ENCODE peak calls at places on chromosomes 3 and 15, in seven cellular contexts. One of them, this sample, is unnamed.

GRCh38 chr3:135147657-135148056 is 352.6 kb downstream of the EPHB1 start:
- DNase-seq in choroid plexus epithelial cell: no peak
- DNase-seq in CD8-positive, alpha-beta T cell: no peak
- DNase-seq in GM10248: no peak
- DNase-seq in nephron progenitor cell: no peak
- DNase-seq in lower lobe of right lung: no peak
- DNase-seq in cardiac fibroblast: no peak
- DNase-seq in this sample: no peak

GRCh38 chr3:58613236-58614132 is 36.3 kb upstream of the FAM107A start:
- DNase-seq in cardiac fibroblast: no peak
- DNase-seq in lower lobe of right lung: no peak
- DNase-seq in GM10248: no peak
- DNase-seq in choroid plexus epithelial cell: no peak
- DNase-seq in CD8-positive, alpha-beta T cell: no peak
- DNase-seq in nephron progenitor cell: no peak
- DNase-seq in this sample: no peak

GRCh38 chr3:72187131-72187530 is 402.2 kb upstream of the PROK2 start:
- DNase-seq in GM10248: peak; percentile 25
- DNase-seq in CD8-positive, alpha-beta T cell: no peak
- DNase-seq in lower lobe of right lung: no peak
- DNase-seq in choroid plexus epithelial cell: peak; percentile 10
- DNase-seq in cardiac fibroblast: no peak
- DNase-seq in nephron progenitor cell: no peak
- DNase-seq in this sample: no peak

GRCh38 chr3:177224406-177224805 is 27.1 kb upstream of the TBL1XR1 start:
- DNase-seq in GM10248: no peak
- DNase-seq in CD8-positive, alpha-beta T cell: no peak
- DNase-seq in cardiac fibroblast: peak; percentile 4
- DNase-seq in choroid plexus epithelial cell: no peak
- DNase-seq in nephron progenitor cell: no peak
- DNase-seq in lower lobe of right lung: no peak
- DNase-seq in this sample: no peak

GRCh38 chr3:193829781-193830180 is 236.8 kb downstream of the OPA1 start:
- DNase-seq in lower lobe of right lung: no peak
- DNase-seq in choroid plexus epithelial cell: peak; percentile 23
- DNase-seq in GM10248: no peak
- DNase-seq in nephron progenitor cell: no peak
- DNase-seq in CD8-positive, alpha-beta T cell: no peak
- DNase-seq in cardiac fibroblast: peak; percentile 26
- DNase-seq in this sample: no peak

GRCh38 chr15:59707619-59708018 is 18.5 kb upstream of the BNIP2 start:
- DNase-seq in nephron progenitor cell: no peak
- DNase-seq in choroid plexus epithelial cell: no peak
- DNase-seq in CD8-positive, alpha-beta T cell: no peak
- DNase-seq in cardiac fibroblast: no peak
- DNase-seq in lower lobe of right lung: no peak
- DNase-seq in GM10248: no peak
- DNase-seq in this sample: no peak

GRCh38 chr15:31255732-31256384 is 70.8 kb upstream of the KLF13 start:
- DNase-seq in choroid plexus epithelial cell: no peak
- DNase-seq in GM10248: peak; percentile 69
- DNase-seq in lower lobe of right lung: no peak
- DNase-seq in CD8-positive, alpha-beta T cell: no peak
- DNase-seq in cardiac fibroblast: no peak
- DNase-seq in nephron progenitor cell: no peak
- DNase-seq in this sample: no peak

GRCh38 chr3:148254402-148254801 is 443.3 kb upstream of the AGTR1 start:
- DNase-seq in lower lobe of right lung: no peak
- DNase-seq in cardiac fibroblast: no peak
- DNase-seq in CD8-positive, alpha-beta T cell: no peak
- DNase-seq in GM10248: no peak
- DNase-seq in nephron progenitor cell: no peak
- DNase-seq in choroid plexus epithelial cell: no peak
- DNase-seq in this sample: no peak

GRCh38 chr3:188584162-188584529 is 430.2 kb downstream of the LPP start:
- DNase-seq in CD8-positive, alpha-beta T cell: no peak
- DNase-seq in choroid plexus epithelial cell: peak; percentile 81
- DNase-seq in cardiac fibroblast: peak; percentile 90
- DNase-seq in nephron progenitor cell: no peak
- DNase-seq in GM10248: no peak
- DNase-seq in lower lobe of right lung: no peak
- DNase-seq in this sample: no peak

GRCh38 chr15:48177875-48178611 is at the start of gene MYEF2:
- DNase-seq in choroid plexus epithelial cell: peak; percentile 73
- DNase-seq in nephron progenitor cell: peak; percentile 78
- DNase-seq in GM10248: peak; percentile 84
- DNase-seq in lower lobe of right lung: peak; percentile 80
- DNase-seq in CD8-positive, alpha-beta T cell: peak; percentile 70
- DNase-seq in cardiac fibroblast: peak; percentile 19
- DNase-seq in this sample: peak; percentile 1

GRCh38 chr15:66133247-66133646 is 120.3 kb downstream of the MEGF11 start:
- DNase-seq in GM10248: no peak
- DNase-seq in lower lobe of right lung: no peak
- DNase-seq in nephron progenitor cell: no peak
- DNase-seq in choroid plexus epithelial cell: no peak
- DNase-seq in cardiac fibroblast: no peak
- DNase-seq in CD8-positive, alpha-beta T cell: no peak
- DNase-seq in this sample: no peak
- TF ChIP-seq CTCF in GM10248: no peak
- TF ChIP-seq CTCF in lower lobe of right lung: no peak
- TF ChIP-seq CTCF in nephron progenitor cell: no peak
- TF ChIP-seq CTCF in choroid plexus epithelial cell: no peak
- TF ChIP-seq CTCF in cardiac fibroblast: no peak
- TF ChIP-seq CTCF in CD8-positive, alpha-beta T cell: no peak
- TF ChIP-seq CTCF in this sample: no peak

GRCh38 chr15:25248583-25249235 is 190.1 kb downstream of the UBE3A start:
- DNase-seq in lower lobe of right lung: peak; percentile 30
- DNase-seq in choroid plexus epithelial cell: no peak
- DNase-seq in GM10248: no peak
- DNase-seq in CD8-positive, alpha-beta T cell: peak; percentile 36
- DNase-seq in cardiac fibroblast: no peak
- DNase-seq in nephron progenitor cell: no peak
- DNase-seq in this sample: no peak
- TF ChIP-seq CTCF in lower lobe of right lung: no peak
- TF ChIP-seq CTCF in choroid plexus epithelial cell: no peak
- TF ChIP-seq CTCF in GM10248: no peak
- TF ChIP-seq CTCF in CD8-positive, alpha-beta T cell: no peak
- TF ChIP-seq CTCF in cardiac fibroblast: no peak
- TF ChIP-seq CTCF in nephron progenitor cell: no peak
- TF ChIP-seq CTCF in this sample: no peak

GRCh38 chr3:24640330-24640877 is 145.8 kb upstream of the THRB start:
- DNase-seq in choroid plexus epithelial cell: peak; percentile 67
- DNase-seq in nephron progenitor cell: no peak
- DNase-seq in GM10248: no peak
- DNase-seq in lower lobe of right lung: no peak
- DNase-seq in CD8-positive, alpha-beta T cell: no peak
- DNase-seq in cardiac fibroblast: peak; percentile 69
- DNase-seq in this sample: peak; percentile 25
- TF ChIP-seq CTCF in choroid plexus epithelial cell: peak; percentile 65
- TF ChIP-seq CTCF in nephron progenitor cell: peak; percentile 48
- TF ChIP-seq CTCF in GM10248: peak; percentile 24
- TF ChIP-seq CTCF in lower lobe of right lung: peak; percentile 55
- TF ChIP-seq CTCF in CD8-positive, alpha-beta T cell: no peak
- TF ChIP-seq CTCF in cardiac fibroblast: peak; percentile 38
- TF ChIP-seq CTCF in this sample: peak; percentile 53

GRCh38 chr3:31508452-31509146 is 24.1 kb upstream of the STT3B start:
- DNase-seq in GM10248: no peak
- DNase-seq in cardiac fibroblast: no peak
- DNase-seq in lower lobe of right lung: no peak
- DNase-seq in choroid plexus epithelial cell: no peak
- DNase-seq in nephron progenitor cell: no peak
- DNase-seq in CD8-positive, alpha-beta T cell: no peak
- DNase-seq in this sample: no peak
- TF ChIP-seq CTCF in GM10248: no peak
- TF ChIP-seq CTCF in cardiac fibroblast: no peak
- TF ChIP-seq CTCF in lower lobe of right lung: no peak
- TF ChIP-seq CTCF in choroid plexus epithelial cell: no peak
- TF ChIP-seq CTCF in nephron progenitor cell: no peak
- TF ChIP-seq CTCF in CD8-positive, alpha-beta T cell: no peak
- TF ChIP-seq CTCF in this sample: no peak

GRCh38 chr3:121488628-121489027 is 57.2 kb downstream of the POLQ start:
- DNase-seq in GM10248: no peak
- DNase-seq in nephron progenitor cell: no peak
- DNase-seq in CD8-positive, alpha-beta T cell: no peak
- DNase-seq in lower lobe of right lung: no peak
- DNase-seq in cardiac fibroblast: no peak
- DNase-seq in choroid plexus epithelial cell: peak; percentile 51
- DNase-seq in this sample: no peak
- TF ChIP-seq CTCF in GM10248: no peak
- TF ChIP-seq CTCF in nephron progenitor cell: no peak
- TF ChIP-seq CTCF in CD8-positive, alpha-beta T cell: no peak
- TF ChIP-seq CTCF in lower lobe of right lung: no peak
- TF ChIP-seq CTCF in cardiac fibroblast: no peak
- TF ChIP-seq CTCF in choroid plexus epithelial cell: peak; percentile 43
- TF ChIP-seq CTCF in this sample: no peak

GRCh38 chr3:42656680-42657610 is 3.4 kb downstream of the ZBTB47 start:
- DNase-seq in lower lobe of right lung: no peak
- DNase-seq in CD8-positive, alpha-beta T cell: no peak
- DNase-seq in choroid plexus epithelial cell: no peak
- DNase-seq in cardiac fibroblast: no peak
- DNase-seq in nephron progenitor cell: no peak
- DNase-seq in GM10248: peak; percentile 14
- DNase-seq in this sample: no peak
- TF ChIP-seq CTCF in lower lobe of right lung: no peak
- TF ChIP-seq CTCF in CD8-positive, alpha-beta T cell: no peak
- TF ChIP-seq CTCF in choroid plexus epithelial cell: no peak
- TF ChIP-seq CTCF in cardiac fibroblast: no peak
- TF ChIP-seq CTCF in nephron progenitor cell: no peak
- TF ChIP-seq CTCF in GM10248: no peak
- TF ChIP-seq CTCF in this sample: no peak

GRCh38 chr3:4884901-4885300 is 94.3 kb upstream of the BHLHE40 start:
- DNase-seq in CD8-positive, alpha-beta T cell: no peak
- DNase-seq in GM10248: no peak
- DNase-seq in lower lobe of right lung: no peak
- DNase-seq in cardiac fibroblast: no peak
- DNase-seq in nephron progenitor cell: no peak
- DNase-seq in choroid plexus epithelial cell: no peak
- DNase-seq in this sample: no peak

GRCh38 chr3:4887177-4887576 is 92.1 kb upstream of the BHLHE40 start:
- DNase-seq in cardiac fibroblast: no peak
- DNase-seq in choroid plexus epithelial cell: no peak
- DNase-seq in GM10248: no peak
- DNase-seq in lower lobe of right lung: no peak
- DNase-seq in CD8-positive, alpha-beta T cell: no peak
- DNase-seq in nephron progenitor cell: no peak
- DNase-seq in this sample: no peak

GRCh38 chr3:4888913-4889846 is 90.1 kb upstream of the BHLHE40 start:
- DNase-seq in CD8-positive, alpha-beta T cell: no peak
- DNase-seq in cardiac fibroblast: no peak
- DNase-seq in choroid plexus epithelial cell: peak; percentile 18
- DNase-seq in nephron progenitor cell: no peak
- DNase-seq in lower lobe of right lung: no peak
- DNase-seq in GM10248: peak; percentile 50
- DNase-seq in this sample: no peak

GRCh38 chr3:4885322-4885721 is 93.9 kb upstream of the BHLHE40 start:
- DNase-seq in GM10248: no peak
- DNase-seq in cardiac fibroblast: peak; percentile 68
- DNase-seq in lower lobe of right lung: no peak
- DNase-seq in choroid plexus epithelial cell: peak; percentile 77
- DNase-seq in CD8-positive, alpha-beta T cell: no peak
- DNase-seq in nephron progenitor cell: no peak
- DNase-seq in this sample: no peak

GRCh38 chr3:4886448-4886847 is 92.8 kb upstream of the BHLHE40 start:
- DNase-seq in CD8-positive, alpha-beta T cell: no peak
- DNase-seq in cardiac fibroblast: no peak
- DNase-seq in GM10248: no peak
- DNase-seq in choroid plexus epithelial cell: no peak
- DNase-seq in lower lobe of right lung: no peak
- DNase-seq in nephron progenitor cell: no peak
- DNase-seq in this sample: no peak
- TF ChIP-seq CTCF in CD8-positive, alpha-beta T cell: no peak
- TF ChIP-seq CTCF in cardiac fibroblast: no peak
- TF ChIP-seq CTCF in GM10248: no peak
- TF ChIP-seq CTCF in choroid plexus epithelial cell: no peak
- TF ChIP-seq CTCF in lower lobe of right lung: no peak
- TF ChIP-seq CTCF in nephron progenitor cell: no peak
- TF ChIP-seq CTCF in this sample: no peak

GRCh38 chr3:65971281-65972252 is 67.2 kb downstream of the MAGI1 start:
- DNase-seq in nephron progenitor cell: no peak
- DNase-seq in GM10248: no peak
- DNase-seq in choroid plexus epithelial cell: peak; percentile 59
- DNase-seq in cardiac fibroblast: no peak
- DNase-seq in CD8-positive, alpha-beta T cell: no peak
- DNase-seq in lower lobe of right lung: no peak
- DNase-seq in this sample: no peak

GRCh38 chr3:65972765-65973164 is 66.0 kb downstream of the MAGI1 start:
- DNase-seq in lower lobe of right lung: no peak
- DNase-seq in cardiac fibroblast: no peak
- DNase-seq in GM10248: no peak
- DNase-seq in nephron progenitor cell: no peak
- DNase-seq in CD8-positive, alpha-beta T cell: no peak
- DNase-seq in choroid plexus epithelial cell: no peak
- DNase-seq in this sample: no peak

GRCh38 chr3:65975031-65975430 is 63.7 kb downstream of the MAGI1 start:
- DNase-seq in choroid plexus epithelial cell: no peak
- DNase-seq in lower lobe of right lung: no peak
- DNase-seq in GM10248: no peak
- DNase-seq in nephron progenitor cell: no peak
- DNase-seq in cardiac fibroblast: no peak
- DNase-seq in CD8-positive, alpha-beta T cell: no peak
- DNase-seq in this sample: no peak

GRCh38 chr3:65978116-65978515 is 60.6 kb downstream of the MAGI1 start:
- DNase-seq in choroid plexus epithelial cell: no peak
- DNase-seq in GM10248: no peak
- DNase-seq in cardiac fibroblast: no peak
- DNase-seq in CD8-positive, alpha-beta T cell: no peak
- DNase-seq in nephron progenitor cell: no peak
- DNase-seq in lower lobe of right lung: no peak
- DNase-seq in this sample: no peak

GRCh38 chr3:65974505-65974904 is 64.2 kb downstream of the MAGI1 start:
- DNase-seq in GM10248: no peak
- DNase-seq in cardiac fibroblast: no peak
- DNase-seq in nephron progenitor cell: no peak
- DNase-seq in CD8-positive, alpha-beta T cell: no peak
- DNase-seq in choroid plexus epithelial cell: no peak
- DNase-seq in lower lobe of right lung: no peak
- DNase-seq in this sample: no peak
- TF ChIP-seq CTCF in GM10248: no peak
- TF ChIP-seq CTCF in cardiac fibroblast: peak; percentile 13
- TF ChIP-seq CTCF in nephron progenitor cell: no peak
- TF ChIP-seq CTCF in CD8-positive, alpha-beta T cell: no peak
- TF ChIP-seq CTCF in choroid plexus epithelial cell: peak; percentile 13
- TF ChIP-seq CTCF in lower lobe of right lung: no peak
- TF ChIP-seq CTCF in this sample: no peak

DNA sequence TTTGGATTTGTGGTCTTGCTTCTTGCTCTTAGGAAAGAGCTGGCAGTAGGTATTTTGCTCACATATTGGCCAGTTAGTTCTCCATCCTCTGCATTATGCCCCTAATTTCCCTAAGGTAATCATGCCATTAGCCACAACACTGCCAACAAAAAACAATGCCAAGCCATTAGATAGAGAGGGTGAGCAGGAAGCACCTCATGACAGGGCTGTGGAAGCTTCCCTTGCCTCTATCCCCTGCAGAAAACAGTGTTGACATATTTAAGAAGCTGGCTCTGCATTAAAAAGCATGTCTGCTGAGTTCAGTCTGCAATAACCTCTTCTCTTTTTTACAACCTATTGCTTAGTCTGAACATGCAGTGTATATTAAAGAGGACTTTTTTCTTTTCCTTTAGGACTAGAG is 93.4 kb upstream of the UBE3A start:
- DNase-seq in lower lobe of right lung: no peak
- DNase-seq in cardiac fibroblast: no peak
- DNase-seq in choroid plexus epithelial cell: no peak
- DNase-seq in GM10248: no peak
- DNase-seq in CD8-positive, alpha-beta T cell: no peak
- DNase-seq in nephron progenitor cell: no peak
- DNase-seq in this sample: no peak
- TF ChIP-seq CTCF in lower lobe of right lung: no peak
- TF ChIP-seq CTCF in cardiac fibroblast: no peak
- TF ChIP-seq CTCF in choroid plexus epithelial cell: no peak
- TF ChIP-seq CTCF in GM10248: no peak
- TF ChIP-seq CTCF in CD8-positive, alpha-beta T cell: no peak
- TF ChIP-seq CTCF in nephron progenitor cell: no peak
- TF ChIP-seq CTCF in this sample: no peak

This sample was measured in AG09319.